ENCODE peak calls at places on chromosome 4, in seven cellular contexts. C is heart right ventricle, H is lower lobe of right lung, A is Karpas-422, P is astrocyte, M is HL-60, L is ascending aorta. S is an unnamed sample.
A peak's percentile ranks its signal among the peaks of the same experiment; 100 is the strongest.

GRCh38 chr4:57442834-57443291 is 332.7 kb upstream of the IGFBP7 start:
- DNase-seq in A (peak; percentile 71), M (no peak), P (peak; percentile 6), H (no peak), C (peak; percentile 44), L (no peak), S (no peak)

GRCh38 chr4:89072921-89073320 is 15.9 kb upstream of the FAM13A start:
- DNase-seq in L (no peak), C (no peak), M (no peak), H (no peak), A (no peak), P (no peak), S (no peak)

GRCh38 chr4:37243061-37243460 is 1.5 kb upstream of the NWD2 start:
- DNase-seq in M (no peak), A (peak; percentile 40), C (no peak), H (no peak), L (no peak), P (no peak), S (no peak)

GRCh38 chr4:8830611-8831200 is 40.9 kb downstream of the HMX1 start:
- DNase-seq in A (no peak), P (no peak), C (no peak), M (no peak), H (peak; percentile 28), L (no peak), S (no peak)

GRCh38 chr4:174283507-174284180 is at the start of the genes CEP44 and FBXO8:
- DNase-seq in H (peak; percentile 73), P (peak; percentile 74), L (peak; percentile 10), C (peak; percentile 68), A (peak; percentile 76), M (peak; percentile 40), S (peak; percentile 54)

GRCh38 chr4:1014395-1015167 is 3.2 kb downstream of the FGFRL1 start:
- DNase-seq in C (no peak), M (no peak), H (no peak), A (no peak), L (no peak), P (no peak), S (no peak)

GRCh38 chr4:5711479-5712184 is 631 bp downstream of the EVC start:
- DNase-seq in C (no peak), L (no peak), A (no peak), M (no peak), H (peak; percentile 52), P (peak; percentile 68), S (peak; percentile 33)

GRCh38 chr4:142846105-142846728 is at the start of gene INPP4B:
- DNase-seq in A (no peak), C (peak; percentile 39), P (peak; percentile 68), H (peak; percentile 48), M (no peak), L (no peak), S (peak; percentile 70)

GRCh38 chr4:8725071-8725841 is 132.7 kb downstream of the CPZ start:
- DNase-seq in L (no peak), A (no peak), P (no peak), H (peak; percentile 32), C (no peak), M (no peak), S (peak; percentile 48)

GRCh38 chr4:91488946-91489345 is 814.8 kb upstream of the GRID2 start:
- DNase-seq in L (no peak), P (peak; percentile 63), M (no peak), H (no peak), A (peak; percentile 25), C (no peak), S (no peak)

GRCh38 chr4:165873298-165874071 is 448 bp downstream of the TLL1 start:
- DNase-seq in L (no peak), C (peak; percentile 13), P (peak; percentile 13), A (no peak), H (peak; percentile 46), M (no peak), S (peak; percentile 28)

GRCh38 chr4:69546121-69546520 is 50.4 kb upstream of the UGT2B4 start:
- DNase-seq in M (no peak), P (peak; percentile 87), H (no peak), C (no peak), L (no peak), A (no peak), S (no peak)

GRCh38 chr4:16083217-16084191 is at the start of gene PROM1:
- DNase-seq in C (peak; percentile 10), L (no peak), P (no peak), A (no peak), H (peak; percentile 52), M (no peak), S (peak; percentile 69)

GRCh38 chr4:149344436-149344835 is 471.2 kb downstream of the IQCM start:
- DNase-seq in H (no peak), M (no peak), L (no peak), P (peak; percentile 77), A (no peak), C (no peak), S (no peak)

GRCh38 chr4:158259955-158260575 is 49.8 kb downstream of the TMEM144 start:
- DNase-seq in C (no peak), M (no peak), P (peak; percentile 4), L (no peak), H (no peak), A (peak; percentile 78), S (no peak)

GRCh38 chr4:34486964-34487363 is 1757.3 kb downstream of the ARAP2 start:
- DNase-seq in L (no peak), M (no peak), P (no peak), H (no peak), C (no peak), A (no peak), S (no peak)

GRCh38 chr4:80266267-80266901 is at the start of gene FGF5:
- DNase-seq in P (peak; percentile 86), H (peak; percentile 51), M (peak; percentile 1), L (no peak), C (peak; percentile 30), A (no peak), S (peak; percentile 66)

GRCh38 chr4:47567511-47567910 is 82.4 kb downstream of the ATP10D start:
- DNase-seq in L (no peak), M (no peak), C (no peak), P (no peak), H (no peak), A (no peak), S (no peak)

GRCh38 chr4:2072971-2073807 is 14.1 kb downstream of the NAT8L start:
- DNase-seq in M (no peak), H (no peak), L (no peak), P (no peak), A (no peak), C (no peak), S (peak; percentile 50)

GRCh38 chr4:75547647-75548387 is 8.0 kb upstream of the ODAPH start:
- DNase-seq in A (no peak), M (peak; percentile 24), H (peak; percentile 65), P (peak; percentile 13), L (no peak), C (peak; percentile 12), S (peak; percentile 21)

DNA sequence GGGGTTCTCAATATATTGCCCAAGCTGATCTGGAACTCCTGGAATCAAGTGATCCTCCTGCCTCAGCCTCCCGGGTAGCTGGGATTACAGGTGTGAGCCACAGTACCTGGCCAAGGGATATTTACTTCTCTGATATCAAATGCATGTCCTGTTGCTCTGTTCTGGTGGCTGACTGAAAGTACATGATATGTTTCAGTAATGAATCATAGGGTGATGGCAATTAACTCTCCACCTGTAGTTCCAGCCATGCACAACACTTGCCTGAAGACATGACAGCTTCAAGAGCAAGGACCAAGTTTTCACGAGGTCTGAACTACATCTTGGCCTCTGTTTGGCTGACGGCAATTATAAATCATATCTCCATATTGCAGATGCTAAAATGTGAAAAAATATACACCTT is 9.1 kb downstream of the ZCCHC4 start:
- DNase-seq in P (no peak), H (no peak), C (no peak), L (no peak), A (no peak), M (no peak), S (no peak)
- H3K27ac ChIP-seq in P (no peak overlapping the region), H (no peak overlapping the region), C (no peak overlapping the region), L (no peak overlapping the region), A (no peak overlapping the region), M (no peak overlapping the region), S (no peak overlapping the region)

GRCh38 chr4:95504488-95504887 is 44.3 kb downstream of the UNC5C start:
- DNase-seq in M (no peak), L (no peak), P (no peak), A (no peak), H (no peak), C (no peak), S (no peak)

GRCh38 chr4:95505149-95505548 is 43.6 kb downstream of the UNC5C start:
- DNase-seq in C (no peak), A (no peak), H (no peak), P (peak; percentile 90), M (no peak), L (no peak), S (no peak)

GRCh38 chr4:95506264-95506663 is 42.5 kb downstream of the UNC5C start:
- DNase-seq in A (no peak), M (no peak), H (no peak), P (peak; percentile 94), L (no peak), C (no peak), S (no peak)

GRCh38 chr4:95507147-95507546 is 41.6 kb downstream of the UNC5C start:
- DNase-seq in A (no peak), L (no peak), H (no peak), M (no peak), C (no peak), P (peak; percentile 63), S (no peak)

GRCh38 chr4:95505801-95506200 is 43.0 kb downstream of the UNC5C start:
- DNase-seq in H (no peak), C (no peak), M (no peak), P (no peak), A (no peak), L (no peak), S (no peak)
- H3K27ac ChIP-seq in H (no peak overlapping the region), C (peak overlapping the region; percentile 37), M (no peak overlapping the region), P (peak overlapping the region; percentile 64), A (no peak overlapping the region), L (no peak overlapping the region), S (peak overlapping the region; percentile 42)

DNA sequence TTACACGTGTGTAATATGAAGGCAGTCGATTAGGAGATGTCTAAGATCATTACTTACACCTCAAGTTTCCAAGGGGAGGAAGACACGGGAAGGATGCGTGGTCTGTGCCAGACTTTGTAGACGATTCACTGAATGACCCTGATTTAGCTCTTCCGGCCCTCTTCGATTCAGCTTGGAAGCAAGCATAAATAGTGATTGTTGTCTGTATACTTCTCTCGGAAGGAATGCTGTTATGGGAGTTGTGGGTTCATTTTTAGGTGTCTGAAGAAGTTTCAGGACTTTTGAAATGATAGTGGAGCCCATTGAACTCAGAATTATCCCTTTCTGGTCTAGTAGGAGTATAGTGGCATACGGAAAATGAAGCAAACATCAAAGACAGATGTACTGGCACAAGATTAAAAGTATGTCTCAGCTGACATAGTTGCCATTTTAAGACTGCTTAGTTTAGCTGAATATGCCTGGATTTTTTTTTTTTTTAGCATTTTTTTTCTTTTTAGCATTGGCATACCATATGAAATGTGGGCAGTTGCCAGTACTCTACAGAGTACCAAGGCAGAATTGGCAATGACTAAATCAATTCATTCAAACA is 1.0 kb upstream of the ANKRD17 start:
- DNase-seq in M (no peak), C (peak; percentile 29), A (peak; percentile 57), H (no peak), P (peak; percentile 40), L (no peak), S (no peak)
- H3K27ac ChIP-seq in M (peak overlapping the region; percentile 99), C (peak overlapping the region; percentile 98), A (peak overlapping the region; percentile 82), H (peak overlapping the region; percentile 96), P (peak overlapping the region; percentile 95), L (peak overlapping the region; percentile 99), S (peak overlapping the region; percentile 99)

DNA sequence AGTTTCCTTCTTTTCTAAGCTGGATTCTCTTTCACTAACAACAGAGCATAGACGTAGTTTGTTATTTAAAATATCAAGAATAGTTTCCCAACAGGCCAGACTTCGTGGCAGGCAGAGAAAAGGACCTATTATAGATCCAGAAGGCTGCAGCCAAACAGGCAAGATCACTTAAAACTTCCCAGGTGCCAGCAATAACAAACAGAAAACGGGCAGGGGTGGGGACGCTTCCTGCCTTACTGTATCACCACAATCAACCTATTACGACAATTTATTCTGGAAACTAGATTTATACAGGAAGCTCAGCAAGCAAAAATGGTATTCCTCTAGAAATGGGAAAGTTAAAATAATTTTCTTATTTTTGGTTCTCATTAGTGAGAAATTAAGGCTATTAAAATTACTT is 22.1 kb downstream of the RWDD4 start:
- DNase-seq in P (peak; percentile 73), A (no peak), H (no peak), L (no peak), C (no peak), M (no peak), S (peak; percentile 11)
- H3K27ac ChIP-seq in P (peak overlapping the region; percentile 59), A (no peak overlapping the region), H (peak overlapping the region; percentile 59), L (peak overlapping the region; percentile 79), C (no peak overlapping the region), M (no peak overlapping the region), S (no peak overlapping the region)